ENCODE peak calls at places on chromosome 7, in six cellular contexts. P is CD8-positive, alpha-beta T cell; E is SK-N-SH; Y is K562; C is body of pancreas; K is PC-3. H is an unnamed sample.

GRCh38 chr7:38851321-38851720 is 57.7 kb downstream of the VPS41 start:
- DNase-seq in P (no peak), E (no peak), Y (no peak), C (no peak), K (no peak), H (no peak)

GRCh38 chr7:1121886-1122831 is 34.2 kb downstream of the GPER1 start:
- DNase-seq in P (no peak), E (no peak), Y (no peak), C (no peak), K (no peak), H (no peak)

GRCh38 chr7:100983451-100984187 is 14.3 kb downstream of the MUC12 start:
- DNase-seq in P (no peak), E (no peak), Y (no peak), C (no peak), K (peak; percentile 87), H (no peak)

GRCh38 chr7:106071356-106071998 is 40.6 kb downstream of the SYPL1 start:
- DNase-seq in P (peak; percentile 24), E (peak; percentile 49), Y (no peak), C (no peak), K (peak; percentile 85), H (no peak)

GRCh38 chr7:46530081-46530480 is 609.0 kb upstream of the IGFBP3 start:
- DNase-seq in P (no peak), E (no peak), Y (no peak), C (no peak), K (no peak), H (no peak)

GRCh38 chr7:45696476-45696875 is 122.3 kb downstream of the ADCY1 start:
- DNase-seq in P (no peak), E (no peak), Y (no peak), C (no peak), K (no peak), H (no peak)

GRCh38 chr7:69062020-69062760 is 536.1 kb upstream of the AUTS2 start:
- DNase-seq in P (no peak), E (no peak), Y (no peak), C (no peak), K (no peak), H (no peak)

GRCh38 chr7:40329601-40330153 is 194.9 kb downstream of the SUGCT start:
- DNase-seq in P (no peak), E (peak; percentile 73), Y (peak; percentile 59), C (no peak), K (peak; percentile 75), H (no peak)

GRCh38 chr7:138449580-138449979 is 10.5 kb upstream of the TRIM24 start:
- DNase-seq in P (peak; percentile 36), E (peak; percentile 40), Y (peak; percentile 72), C (no peak), K (no peak), H (peak; percentile 53)

GRCh38 chr7:6169805-6170520 is 102.5 kb downstream of the CYTH3 start:
- DNase-seq in P (no peak), E (no peak), Y (no peak), C (no peak), K (no peak), H (peak; percentile 31)

GRCh38 chr7:114708646-114709045 is 213.2 kb upstream of the MDFIC start:
- DNase-seq in P (no peak), E (no peak), Y (no peak), C (no peak), K (no peak), H (no peak)

GRCh38 chr7:148434181-148434769 is 156.3 kb upstream of the C7orf33 start:
- DNase-seq in P (no peak), E (peak; percentile 53), Y (no peak), C (no peak), K (no peak), H (no peak)

GRCh38 chr7:133645870-133646492 is 393.1 kb downstream of the EXOC4 start:
- DNase-seq in P (no peak), E (no peak), Y (no peak), C (no peak), K (peak; percentile 17), H (no peak)

GRCh38 chr7:76514926-76515325 is 4.6 kb downstream of the UPK3B start:
- DNase-seq in P (no peak), E (peak; percentile 38), Y (no peak), C (peak; percentile 10), K (no peak), H (no peak)

GRCh38 chr7:112437038-112437437 is 13.2 kb upstream of the IFRD1 start:
- DNase-seq in P (no peak), E (no peak), Y (no peak), C (no peak), K (peak; percentile 55), H (no peak)

GRCh38 chr7:120926943-120927346 is 23.6 kb upstream of the ING3 start:
- DNase-seq in P (no peak), E (no peak), Y (no peak), C (no peak), K (peak; percentile 41), H (no peak)

GRCh38 chr7:123633553-123633952 is 22.1 kb upstream of the LMOD2 start:
- DNase-seq in P (no peak), E (peak; percentile 27), Y (no peak), C (no peak), K (peak; percentile 80), H (no peak)

GRCh38 chr7:151807876-151808275 is 69.0 kb downstream of the PRKAG2 start:
- DNase-seq in P (no peak), E (no peak), Y (no peak), C (no peak), K (no peak), H (no peak)

GRCh38 chr7:135734343-135734689 is 6.3 kb upstream of the SLC13A4 start:
- DNase-seq in P (no peak), E (no peak), Y (no peak), C (no peak), K (no peak), H (no peak)

GRCh38 chr7:108093903-108094302 is 36.3 kb downstream of the LAMB4 start:
- DNase-seq in P (no peak), E (no peak), Y (no peak), C (no peak), K (no peak), H (no peak)

GRCh38 chr7:14639801-14640200 is 262.8 kb downstream of the DGKB start:
- DNase-seq in P (no peak), E (no peak), Y (no peak), C (no peak), K (peak; percentile 6), H (no peak)

GRCh38 chr7:101486764-101487458 is 124.2 kb downstream of the COL26A1 start:
- DNase-seq in P (no peak), E (peak; percentile 78), Y (no peak), C (no peak), K (no peak), H (no peak)

GRCh38 chr7:33722383-33723096 is 182.8 kb upstream of the BMPER start:
- DNase-seq in P (no peak), E (peak; percentile 93), Y (no peak), C (no peak), K (peak; percentile 90), H (peak; percentile 76)

GRCh38 chr7:42876182-42877068 is 35.4 kb downstream of the C7orf25 start:
- DNase-seq in P (peak; percentile 23), E (peak; percentile 73), Y (peak; percentile 62), C (peak; percentile 70), K (peak; percentile 75), H (peak; percentile 50)

GRCh38 chr7:50312176-50312575 is 7.7 kb downstream of the IKZF1 start:
- DNase-seq in P (no peak), E (no peak), Y (no peak), C (no peak), K (no peak), H (no peak)

GRCh38 chr7:7992502-7992901 is 23.9 kb downstream of the GLCCI1 start:
- DNase-seq in P (no peak), E (no peak), Y (no peak), C (no peak), K (no peak), H (no peak)

DNA sequence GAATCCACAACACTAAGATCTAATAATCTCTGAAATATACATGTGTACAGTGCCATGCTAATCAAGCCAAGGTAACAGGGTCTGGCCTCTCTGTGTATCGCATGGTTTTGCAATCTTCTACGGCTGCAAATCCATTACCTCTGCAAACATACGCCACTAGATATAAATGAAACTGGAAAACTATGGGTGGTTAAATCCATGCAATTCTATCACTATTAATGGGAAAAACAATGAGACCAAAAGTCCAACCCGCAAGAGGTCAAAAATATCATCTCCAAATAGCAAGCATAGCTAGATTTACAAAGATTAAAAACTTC is 22.9 kb downstream of the SGCE start:
- DNase-seq in P (no peak), E (no peak), Y (no peak), C (no peak), K (no peak), H (no peak)
- H3K27ac ChIP-seq in P (no peak overlapping the region), E (no peak overlapping the region), Y (no peak overlapping the region), C (peak overlapping the region; percentile 1), K (peak overlapping the region; percentile 62), H (no peak overlapping the region)

GRCh38 chr7:155639958-155640520 is 4.4 kb upstream of the RBM33 start:
- DNase-seq in P (no peak), E (no peak), Y (no peak), C (no peak), K (no peak), H (no peak)

GRCh38 chr7:155640629-155641028 is 3.8 kb upstream of the RBM33 start:
- DNase-seq in P (no peak), E (no peak), Y (no peak), C (no peak), K (no peak), H (no peak)

GRCh38 chr7:155638366-155638765 is 6.1 kb upstream of the RBM33 start:
- DNase-seq in P (no peak), E (no peak), Y (no peak), C (no peak), K (no peak), H (no peak)

GRCh38 chr7:155635817-155636216 is 8.6 kb upstream of the RBM33 start:
- DNase-seq in P (no peak), E (no peak), Y (no peak), C (no peak), K (no peak), H (no peak)

GRCh38 chr7:155637155-155637554 is 7.3 kb upstream of the RBM33 start:
- DNase-seq in P (no peak), E (no peak), Y (no peak), C (no peak), K (no peak), H (no peak)
- H3K9me3 ChIP-seq in P (no peaks in the 10 kb centered on the region), E (peaks cover 20% of the 10 kb centered on the region), Y (peaks cover 29% of the 10 kb centered on the region), C (no peaks in the 10 kb centered on the region), K (no peaks in the 10 kb centered on the region), H (peaks cover 26% of the 10 kb centered on the region)

DNA sequence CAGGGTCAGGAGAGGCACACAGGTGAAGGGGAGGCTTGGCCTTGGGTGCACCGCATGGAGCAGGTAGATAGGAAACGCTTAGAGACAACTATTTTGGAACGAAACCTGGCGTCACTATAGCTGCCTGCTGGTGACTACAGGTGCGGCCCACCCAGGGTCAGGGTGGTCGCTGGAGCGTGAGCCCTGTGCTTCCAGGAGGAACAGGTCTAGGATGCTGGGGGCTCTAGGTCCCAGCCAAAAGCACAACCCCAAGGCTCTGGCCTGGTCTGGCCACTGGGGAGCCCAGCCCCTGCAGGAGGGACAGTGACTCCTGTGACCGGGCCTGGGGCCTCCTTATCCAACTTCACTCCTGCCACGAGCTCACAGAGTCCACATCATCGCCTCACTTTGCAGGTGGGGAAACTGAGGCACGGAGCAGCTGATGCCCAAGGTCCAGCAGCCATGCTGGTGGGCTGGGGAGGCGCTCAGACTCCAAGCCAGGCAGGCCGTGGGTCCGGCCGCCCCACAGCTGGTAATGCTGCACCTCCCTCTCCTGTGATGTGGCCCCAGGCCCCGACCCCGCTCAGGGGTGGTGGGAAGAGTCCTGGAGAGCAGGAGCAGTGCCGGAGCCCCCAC is 9.0 kb downstream of the LFNG start:
- DNase-seq in P (no peak), E (no peak), Y (no peak), C (no peak), K (no peak), H (no peak)
- H3K27ac ChIP-seq in P (peak overlapping the region; percentile 71), E (no peak overlapping the region), Y (no peak overlapping the region), C (peak overlapping the region; percentile 72), K (peak overlapping the region; percentile 25), H (no peak overlapping the region)

GRCh38 chr7:158300427-158300826 is 287.2 kb downstream of the PTPRN2 start:
- DNase-seq in P (no peak), E (no peak), Y (no peak), C (no peak), K (no peak), H (no peak)
- H3K9me3 ChIP-seq in P (no peaks in the 10 kb centered on the region), E (no peaks in the 10 kb centered on the region), Y (no peaks in the 10 kb centered on the region), C (no peaks in the 10 kb centered on the region), K (no peaks in the 10 kb centered on the region), H (no peaks in the 10 kb centered on the region)